ENCODE peak calls at places on chromosomes 5 and 9, in ten cellular contexts. R, X, V, T, C, M, O, H, A and E are unnamed samples.

GRCh38 chr9:98523231-98523901 is 185.4 kb downstream of the GABBR2 start:
- DNase-seq in C (peak; percentile 51), A (peak; percentile 40), O (no peak), M (no peak), H (no peak), R (no peak), T (no peak), V (peak; percentile 57), X (peak; percentile 18), E (no peak)

GRCh38 chr5:172642511-172642910 is 1.4 kb downstream of the NEURL1B start:
- DNase-seq in X (no peak), C (no peak), O (no peak), T (no peak), M (no peak), A (no peak), V (no peak), R (no peak), H (no peak), E (no peak)

GRCh38 chr5:72957337-72957736 is 1.5 kb downstream of the FCHO2 start:
- DNase-seq in H (no peak), C (no peak), R (no peak), T (no peak), X (no peak), O (no peak), V (no peak), M (no peak), A (no peak), E (no peak)

GRCh38 chr9:134489621-134490380 is 151.8 kb upstream of the COL5A1 start:
- DNase-seq in C (no peak), O (no peak), A (no peak), V (no peak), M (peak; percentile 80), T (no peak), R (no peak), H (no peak), X (no peak), E (no peak)

GRCh38 chr9:36997414-36997813 is 36.7 kb downstream of the PAX5 start:
- DNase-seq in R (no peak), C (no peak), A (no peak), H (no peak), T (no peak), V (peak; percentile 77), O (no peak), M (no peak), X (no peak), E (no peak)

GRCh38 chr9:97852001-97852398 is 1.0 kb upstream of the FOXE1 start:
- DNase-seq in R (no peak), A (peak; percentile 62), X (no peak), M (no peak), V (no peak), O (no peak), T (no peak), H (no peak), C (no peak), E (no peak)

GRCh38 chr9:115208503-115208902 is 90.5 kb upstream of the TNC start:
- DNase-seq in V (no peak), T (no peak), H (no peak), M (no peak), R (no peak), A (no peak), X (no peak), C (peak; percentile 84), O (peak; percentile 72), E (no peak)

GRCh38 chr9:36136894-36137391 is 410 bp downstream of the GLIPR2 start:
- DNase-seq in M (peak; percentile 90), R (peak; percentile 36), O (no peak), V (no peak), T (no peak), A (no peak), H (no peak), C (no peak), X (peak; percentile 37), E (no peak)

GRCh38 chr9:35085078-35085477 is 5.3 kb upstream of the FANCG start:
- DNase-seq in C (no peak), H (no peak), X (no peak), O (no peak), M (no peak), A (no peak), R (no peak), T (no peak), V (no peak), E (no peak)

GRCh38 chr5:107783551-107783950 is 112.8 kb upstream of the EFNA5 start:
- DNase-seq in C (no peak), R (no peak), M (no peak), T (no peak), O (no peak), H (no peak), A (no peak), V (no peak), X (no peak), E (no peak)

GRCh38 chr9:37916471-37917314 is 12.8 kb upstream of the SLC25A51 start:
- DNase-seq in X (no peak), R (no peak), T (no peak), V (no peak), M (peak; percentile 74), O (no peak), H (no peak), A (no peak), C (no peak), E (no peak)

GRCh38 chr9:8677725-8678124 is 878.1 kb upstream of the DMAC1 start:
- DNase-seq in A (no peak), C (no peak), R (no peak), V (no peak), T (no peak), H (no peak), M (no peak), O (no peak), X (peak; percentile 35), E (no peak)

GRCh38 chr5:1182360-1182632 is 19.1 kb upstream of the SLC6A19 start:
- DNase-seq in H (no peak), X (no peak), A (no peak), O (no peak), T (no peak), C (no peak), M (no peak), V (no peak), R (peak; percentile 11), E (no peak)

GRCh38 chr5:1182633-1183423 is 18.6 kb upstream of the SLC6A19 start:
- DNase-seq in O (no peak), T (peak; percentile 44), C (no peak), H (peak; percentile 74), X (peak; percentile 63), A (no peak), V (no peak), R (peak; percentile 11), M (no peak), E (no peak)

GRCh38 chr5:1180096-1180495 is 21.3 kb upstream of the SLC6A19 start:
- DNase-seq in M (no peak), A (no peak), C (no peak), H (no peak), R (no peak), X (no peak), V (no peak), O (no peak), T (no peak), E (no peak)

GRCh38 chr5:1180841-1181271 is 20.5 kb upstream of the SLC6A19 start:
- DNase-seq in V (no peak), C (no peak), R (peak; percentile 26), H (no peak), A (no peak), X (no peak), T (no peak), M (no peak), O (no peak), E (no peak)

DNA sequence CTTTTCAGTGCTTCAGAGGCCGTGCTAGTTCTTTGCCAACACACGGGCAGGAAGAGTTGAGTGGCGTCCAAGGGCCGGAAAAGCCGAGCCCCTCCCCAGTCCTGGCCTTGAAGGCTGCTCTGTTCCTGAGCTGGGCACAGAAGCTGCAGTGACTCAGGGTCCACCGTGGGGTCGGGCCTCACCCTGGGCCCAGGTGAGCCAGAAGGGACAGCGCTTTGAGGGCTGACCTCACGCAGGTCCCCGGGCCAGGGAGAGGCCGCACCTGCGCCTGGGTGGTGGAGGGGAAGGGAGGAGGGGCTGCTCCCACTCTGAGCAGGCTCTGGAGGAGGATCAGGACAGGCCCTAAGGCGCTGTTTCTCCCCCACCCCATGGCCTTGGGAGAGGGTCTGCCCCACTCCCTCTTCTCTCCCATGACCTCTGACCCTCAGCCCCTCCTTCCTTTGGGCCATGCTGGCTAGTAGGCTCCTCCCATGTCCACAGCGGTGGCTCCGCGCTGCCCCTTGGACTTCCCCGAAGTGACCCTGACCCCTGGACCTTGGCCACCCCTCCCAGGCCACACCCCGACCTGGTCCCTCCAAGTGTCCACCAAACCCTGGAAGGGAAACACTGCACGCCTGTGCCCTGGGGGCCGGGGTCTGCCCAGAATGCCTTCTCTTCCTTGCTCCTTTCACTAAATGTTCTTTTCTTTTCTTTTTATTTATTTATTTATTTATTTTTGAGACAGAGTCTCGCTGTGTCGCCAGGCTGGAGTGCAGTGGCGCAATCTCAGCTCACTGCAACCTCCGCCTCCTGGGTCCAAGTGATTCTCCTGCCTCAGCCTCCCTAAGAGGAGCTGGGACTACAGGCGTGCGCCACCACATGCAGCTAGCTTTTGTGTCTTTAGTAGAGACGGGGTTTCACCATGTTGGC is 19.7 kb upstream of the SLC6A19 start:
- DNase-seq in C (no peak), H (peak; percentile 84), O (no peak), R (peak; percentile 16), T (no peak), A (no peak), M (no peak), V (no peak), X (no peak), E (no peak)
- TF ChIP-seq CTCF in C (no peak), H (no peak), O (no peak), R (no peak), T (no peak), A (no peak), M (no peak), V (no peak), X (no peak), E (no peak)

DNA sequence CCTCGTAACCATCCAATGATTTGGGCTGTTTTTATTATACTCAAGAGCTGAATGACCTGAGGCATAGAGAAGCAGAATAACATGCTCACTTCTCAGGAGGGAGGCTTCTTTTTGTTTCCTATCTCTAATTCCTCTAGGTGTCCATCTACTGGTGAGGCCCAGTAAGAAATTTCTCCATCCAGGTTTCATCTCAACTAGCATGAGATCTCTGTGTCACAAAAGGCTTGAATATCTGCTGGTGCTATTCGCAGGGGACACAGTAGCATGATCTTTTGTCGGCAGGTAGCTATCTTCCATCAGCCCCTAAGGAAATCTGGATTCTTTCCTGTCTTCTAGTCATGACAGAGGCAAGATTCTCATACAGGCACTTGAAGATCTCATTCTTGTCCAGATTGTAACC is 8.9 kb downstream of the IFNE start:
- DNase-seq in C (peak; percentile 14), R (no peak), V (no peak), X (no peak), T (no peak), H (no peak), O (no peak), A (no peak), M (no peak), E (no peak)
- TF ChIP-seq CTCF in C (peak; percentile 52), R (no peak), V (peak; percentile 10), X (no peak), T (no peak), H (no peak), O (no peak), A (no peak), M (no peak), E (no peak)

GRCh38 chr5:1011226-1011631 is 2.6 kb downstream of the NKD2 start:
- DNase-seq in C (no peak), T (no peak), R (peak; percentile 50), M (peak; percentile 83), A (peak; percentile 87), O (no peak), X (peak; percentile 54), V (peak; percentile 6), H (peak; percentile 55), E (no peak)
- TF ChIP-seq CTCF in C (peak; percentile 55), T (peak; percentile 62), R (peak; percentile 40), M (no peak), A (peak; percentile 61), O (peak; percentile 48), X (peak; percentile 38), V (peak; percentile 45), H (peak; percentile 49), E (no peak)

GRCh38 chr5:142601432-142601831 is 84.5 kb downstream of the FGF1 start:
- DNase-seq in T (no peak), M (no peak), C (no peak), O (no peak), H (no peak), X (no peak), R (no peak), V (no peak), A (peak; percentile 40), E (no peak)
- TF ChIP-seq CTCF in T (no peak), M (no peak), C (peak; percentile 58), O (peak; percentile 19), H (no peak), X (no peak), R (no peak), V (no peak), A (no peak), E (no peak)